ENCODE peak calls at places on chromosome 1, in nine cellular contexts. K is epithelial cell of esophagus; Z is fibroblast of pulmonary artery; T is neural progenitor cell; N is psoas muscle; U is heart left ventricle; C is cardiac muscle cell; W is CD8-positive, alpha-beta T cell; E is adrenal gland. M is an unnamed sample.

GRCh38 chr1:173249349-173249748 is 42.2 kb upstream of the TNFSF4 start:
- DNase-seq in K (peak), Z (peak), T (no peak), N (no peak), U (no peak), C (no peak), W (no peak), E (no peak), M (peak)

GRCh38 chr1:150973826-150974579 is 632 bp downstream of the CERS2 start:
- DNase-seq in K (peak), Z (no peak), T (peak), N (peak), U (peak), C (no peak), W (peak), E (peak), M (no peak)

GRCh38 chr1:18944810-18945209 is 11.7 kb downstream of the IFFO2 start:
- DNase-seq in K (no peak), Z (no peak), T (no peak), N (no peak), U (no peak), C (no peak), W (no peak), E (no peak), M (no peak)

GRCh38 chr1:59994302-59995198 is 68.0 kb upstream of the CYP2J2 start:
- DNase-seq in K (no peak), Z (peak), T (no peak), N (no peak), U (peak), C (peak), W (no peak), E (peak), M (peak)

GRCh38 chr1:93015590-93015989 is 54.3 kb upstream of the DIPK1A start:
- DNase-seq in K (peak), Z (peak), T (no peak), N (no peak), U (no peak), C (peak), W (no peak), E (no peak), M (no peak)

GRCh38 chr1:227946624-227947424 is 908 bp downstream of the WNT9A start:
- DNase-seq in K (peak), Z (peak), T (peak), N (peak), U (peak), C (peak), W (peak), E (peak), M (peak)

GRCh38 chr1:173295995-173296394 is 88.9 kb upstream of the TNFSF4 start:
- DNase-seq in K (peak), Z (peak), T (no peak), N (no peak), U (no peak), C (peak), W (no peak), E (no peak), M (peak)

GRCh38 chr1:205301220-205301821 is 20.2 kb downstream of the NUAK2 start:
- DNase-seq in K (peak), Z (peak), T (peak), N (no peak), U (peak), C (peak), W (no peak), E (peak), M (peak)

GRCh38 chr1:218433744-218434143 is 88.6 kb downstream of the TGFB2 start:
- DNase-seq in K (no peak), Z (peak), T (no peak), N (no peak), U (no peak), C (peak), W (no peak), E (no peak), M (peak)

GRCh38 chr1:156813750-156814570 is 2.7 kb downstream of the SH2D2A start:
- DNase-seq in K (peak), Z (peak), T (peak), N (peak), U (peak), C (peak), W (peak), E (peak), M (peak)

GRCh38 chr1:3594706-3595377 is 16.5 kb downstream of the MEGF6 start:
- DNase-seq in K (no peak), Z (no peak), T (no peak), N (no peak), U (no peak), C (no peak), W (no peak), E (no peak), M (no peak)

GRCh38 chr1:36572906-36573305 is 90.2 kb upstream of the CSF3R start:
- DNase-seq in K (no peak), Z (no peak), T (no peak), N (no peak), U (no peak), C (no peak), W (no peak), E (no peak), M (no peak)

GRCh38 chr1:36656271-36656670 is 173.6 kb upstream of the CSF3R start:
- DNase-seq in K (no peak), Z (no peak), T (no peak), N (no peak), U (no peak), C (no peak), W (no peak), E (no peak), M (no peak)

GRCh38 chr1:219537182-219537581 is 75.7 kb downstream of the ZC3H11B start:
- DNase-seq in K (no peak), Z (no peak), T (no peak), N (no peak), U (no peak), C (no peak), W (no peak), E (no peak), M (no peak)

GRCh38 chr1:48677306-48678287 is 99.1 kb downstream of the BEND5 start:
- DNase-seq in K (peak), Z (peak), T (peak), N (peak), U (peak), C (peak), W (peak), E (peak), M (peak)

GRCh38 chr1:230633469-230633868 is 8.8 kb upstream of the COG2 start:
- DNase-seq in K (no peak), Z (no peak), T (no peak), N (no peak), U (no peak), C (peak), W (no peak), E (no peak), M (no peak)

GRCh38 chr1:76921590-76921989 is 54.3 kb downstream of the ST6GALNAC5 start:
- DNase-seq in K (no peak), Z (no peak), T (no peak), N (no peak), U (no peak), C (no peak), W (no peak), E (no peak), M (no peak)

GRCh38 chr1:23530089-23530749 is 814 bp downstream of the E2F2 start:
- DNase-seq in K (no peak), Z (no peak), T (peak), N (no peak), U (no peak), C (no peak), W (no peak), E (no peak), M (no peak)

GRCh38 chr1:230976825-230977747 is 1.6 kb downstream of the TTC13 start:
- DNase-seq in K (no peak), Z (no peak), T (no peak), N (no peak), U (no peak), C (no peak), W (peak), E (no peak), M (no peak)

GRCh38 chr1:221101792-221102191 is 222.5 kb downstream of the HLX start:
- DNase-seq in K (no peak), Z (peak), T (no peak), N (no peak), U (no peak), C (peak), W (no peak), E (no peak), M (peak)

GRCh38 chr1:230212405-230212936 is 145.4 kb downstream of the GALNT2 start:
- DNase-seq in K (no peak), Z (no peak), T (no peak), N (no peak), U (no peak), C (no peak), W (no peak), E (no peak), M (no peak)

GRCh38 chr1:8938232-8939117 is 7.2 kb upstream of the CA6 start:
- DNase-seq in K (no peak), Z (no peak), T (no peak), N (no peak), U (no peak), C (no peak), W (no peak), E (no peak), M (no peak)

GRCh38 chr1:41813755-41814694 is 104.7 kb downstream of the HIVEP3 start:
- DNase-seq in K (no peak), Z (no peak), T (no peak), N (peak), U (peak), C (peak), W (no peak), E (no peak), M (peak)

GRCh38 chr1:245168090-245168489 is 13.3 kb downstream of the KIF26B start:
- DNase-seq in K (no peak), Z (no peak), T (no peak), N (peak), U (peak), C (no peak), W (no peak), E (peak), M (no peak)

GRCh38 chr1:220552672-220553258 is 24.8 kb downstream of the MARK1 start:
- DNase-seq in K (peak), Z (no peak), T (no peak), N (no peak), U (no peak), C (no peak), W (no peak), E (no peak), M (peak)

GRCh38 chr1:22826630-22827580 is 116.3 kb downstream of the EPHB2 start:
- DNase-seq in K (peak), Z (peak), T (no peak), N (no peak), U (no peak), C (peak), W (no peak), E (no peak), M (no peak)

GRCh38 chr1:26265405-26265804 is 14.5 kb upstream of the SH3BGRL3 start:
- DNase-seq in K (no peak), Z (no peak), T (no peak), N (no peak), U (no peak), C (no peak), W (no peak), E (no peak), M (no peak)

GRCh38 chr1:217332426-217333065 is 298.3 kb downstream of the GPATCH2 start:
- DNase-seq in K (no peak), Z (peak), T (no peak), N (no peak), U (no peak), C (peak), W (no peak), E (no peak), M (no peak)

GRCh38 chr1:199101635-199102034 is 462.8 kb downstream of the PTPRC start:
- DNase-seq in K (no peak), Z (no peak), T (no peak), N (no peak), U (no peak), C (no peak), W (no peak), E (no peak), M (no peak)

GRCh38 chr1:40312238-40313205 is 4.6 kb downstream of the COL9A2 start:
- DNase-seq in K (peak), Z (no peak), T (peak), N (no peak), U (no peak), C (no peak), W (no peak), E (no peak), M (no peak)

GRCh38 chr1:35442737-35443136 is 114.5 kb downstream of the KIAA0319L start:
- DNase-seq in K (peak), Z (no peak), T (no peak), N (no peak), U (no peak), C (no peak), W (peak), E (no peak), M (no peak)

GRCh38 chr1:167517535-167518330 is 596 bp downstream of the CD247 start:
- DNase-seq in K (peak), Z (no peak), T (no peak), N (no peak), U (no peak), C (no peak), W (peak), E (peak), M (no peak)

GRCh38 chr1:23585321-23586022 is 26.2 kb upstream of the ID3 start:
- DNase-seq in K (peak), Z (peak), T (no peak), N (peak), U (no peak), C (peak), W (no peak), E (peak), M (peak)

GRCh38 chr1:153533689-153534201 is 2.0 kb downstream of the S100A6 start:
- DNase-seq in K (peak), Z (peak), T (no peak), N (peak), U (no peak), C (peak), W (no peak), E (peak), M (peak)

GRCh38 chr1:89598450-89599331 is 34.2 kb upstream of the LRRC8C start:
- DNase-seq in K (peak), Z (peak), T (peak), N (no peak), U (no peak), C (peak), W (no peak), E (no peak), M (peak)

GRCh38 chr1:226223786-226224244 is 351 bp downstream of the MIXL1 start:
- DNase-seq in K (peak), Z (peak), T (peak), N (no peak), U (no peak), C (peak), W (no peak), E (no peak), M (no peak)

GRCh38 chr1:56149761-56150160 is 429.6 kb downstream of the PLPP3 start:
- DNase-seq in K (no peak), Z (no peak), T (no peak), N (no peak), U (no peak), C (no peak), W (no peak), E (no peak), M (peak)

GRCh38 chr1:68570859-68571258 is 74.0 kb upstream of the DEPDC1 start:
- DNase-seq in K (no peak), Z (peak), T (no peak), N (no peak), U (no peak), C (peak), W (no peak), E (no peak), M (no peak)
- TF ChIP-seq CTCF in K (no peak), Z (peak), T (no peak), N (no peak), U (no peak), C (no peak), W (no peak), E (no peak), M (no peak)

DNA sequence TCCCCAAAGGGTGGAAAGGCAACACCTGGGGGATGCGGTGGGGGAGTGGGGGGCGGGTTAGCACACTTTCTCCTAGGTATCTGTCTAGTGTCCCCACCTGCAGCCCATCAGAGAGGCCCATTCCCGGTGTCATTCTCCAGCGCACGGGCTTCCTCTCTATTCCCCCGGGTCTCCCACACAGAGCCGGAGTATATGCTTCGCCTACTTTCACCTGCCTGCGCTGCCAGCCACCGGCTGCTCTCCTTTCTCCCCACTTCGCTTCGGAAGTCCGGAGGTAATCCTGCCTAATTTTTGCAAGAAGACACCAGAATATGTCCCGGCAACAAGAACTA is 852 bp downstream of the RGS7 start:
- DNase-seq in K (no peak), Z (no peak), T (peak), N (no peak), U (no peak), C (no peak), W (no peak), E (peak), M (no peak)
- H3K4me3 ChIP-seq in K (no peak), Z (peak), T (peak), N (peak), U (no peak), C (peak), W (no peak), E (peak), M (peak)

DNA sequence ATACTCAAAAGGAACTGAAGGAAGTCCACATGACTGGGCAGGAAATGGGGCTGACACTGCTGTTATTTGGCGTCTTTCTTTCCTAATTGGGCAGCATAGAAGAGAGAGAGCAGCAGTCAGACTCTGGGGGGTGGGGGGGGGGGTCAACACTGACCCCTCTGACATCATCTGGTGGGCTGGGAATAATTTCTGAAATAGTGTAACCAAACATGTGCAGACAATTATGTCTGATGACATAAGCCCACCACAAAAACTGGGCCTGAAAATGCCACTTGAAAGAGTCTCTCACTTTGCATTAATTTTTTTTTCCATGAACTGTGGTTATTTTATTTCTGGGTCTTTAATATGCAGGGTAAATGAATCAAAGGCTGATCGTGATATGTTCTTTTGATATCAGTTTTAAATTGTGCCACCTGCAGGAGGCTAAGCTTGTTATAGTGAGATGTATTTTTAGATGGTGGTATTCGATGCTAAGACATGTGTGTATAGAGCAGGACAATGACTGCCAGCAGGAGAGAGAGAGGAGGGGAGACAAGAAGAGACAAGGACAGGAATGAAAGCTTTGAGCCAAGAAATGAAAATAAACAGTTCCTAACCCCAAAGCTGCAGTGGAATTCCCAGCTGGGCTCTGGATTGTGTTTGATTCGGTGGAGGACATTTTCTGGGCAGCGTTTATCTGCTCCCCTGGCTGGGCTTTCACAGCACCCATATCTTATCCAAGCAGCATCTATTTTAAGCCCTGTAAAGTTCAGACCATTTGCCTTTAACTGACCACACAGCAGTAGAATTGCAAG is 264.7 kb downstream of the PBX1 start:
- DNase-seq in K (no peak), Z (peak), T (peak), N (no peak), U (peak), C (peak), W (no peak), E (no peak), M (no peak)
- TF ChIP-seq CTCF in K (no peak), Z (no peak), T (no peak), N (peak), U (no peak), C (no peak), W (no peak), E (no peak), M (no peak)

DNA sequence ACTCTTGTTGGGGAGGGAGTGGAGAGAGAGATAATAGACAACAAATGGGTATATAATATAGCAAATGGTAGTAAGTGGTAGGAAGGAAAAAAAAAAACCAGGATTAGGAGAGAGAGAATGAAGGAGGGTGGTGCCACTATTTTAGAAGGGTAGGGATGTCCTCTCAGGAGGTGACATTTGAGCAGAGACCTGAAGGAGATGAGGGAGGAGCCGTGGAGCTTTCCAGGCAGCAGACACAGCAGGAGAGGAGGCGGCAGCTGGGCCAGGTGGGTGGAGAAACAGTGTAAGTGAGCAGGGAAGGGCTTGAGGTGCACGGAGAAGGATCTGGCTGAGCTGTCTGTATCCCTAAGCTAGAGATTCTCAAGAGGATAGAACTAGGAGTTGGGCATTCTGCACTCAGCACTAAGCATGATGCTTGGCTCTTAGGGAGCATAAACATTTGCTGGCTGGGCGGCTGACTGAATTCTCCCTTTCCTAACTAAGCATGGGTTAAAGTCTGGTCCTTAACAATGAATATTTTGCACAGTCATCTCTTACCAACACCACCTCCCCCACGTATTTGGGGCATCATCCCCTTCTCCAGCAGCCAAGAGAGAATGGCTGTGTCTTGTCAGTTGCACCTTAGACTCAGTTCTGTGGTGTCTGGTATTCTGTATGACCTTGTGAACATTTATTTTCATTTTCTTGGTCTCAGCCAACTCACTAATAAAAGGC is 27.6 kb upstream of the SARS1 start:
- DNase-seq in K (no peak), Z (no peak), T (no peak), N (no peak), U (no peak), C (no peak), W (no peak), E (no peak), M (no peak)
- H3K4me3 ChIP-seq in K (no peak), Z (no peak), T (no peak), N (no peak), U (no peak), C (no peak), W (no peak), E (no peak), M (no peak)

DNA sequence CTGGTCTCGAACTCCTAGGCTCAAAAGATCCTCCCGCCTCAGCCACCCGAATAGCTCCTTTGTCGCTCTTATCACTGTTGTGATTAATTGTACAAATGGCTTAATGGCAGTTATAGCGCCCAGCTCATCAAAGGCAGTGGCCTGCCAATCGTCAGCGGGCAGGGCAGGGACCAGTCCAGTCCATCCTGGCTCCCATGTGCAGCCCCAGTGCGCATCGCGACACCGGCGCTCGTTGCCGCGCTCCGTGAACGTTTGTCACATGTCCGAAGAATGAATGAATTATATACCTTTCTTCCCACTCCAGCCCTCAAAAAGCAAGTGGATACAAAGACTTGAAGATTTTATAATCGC is 18.4 kb downstream of the MTX1 start:
- DNase-seq in K (peak), Z (peak), T (peak), N (peak), U (peak), C (peak), W (no peak), E (peak), M (peak)
- TF ChIP-seq CTCF in K (no peak), Z (no peak), T (peak), N (no peak), U (no peak), C (no peak), W (peak), E (no peak), M (no peak)

GRCh38 chr1:236144033-236144432 is 1.7 kb downstream of the GPR137B start:
- DNase-seq in K (no peak), Z (no peak), T (no peak), N (no peak), U (no peak), C (no peak), W (no peak), E (no peak), M (no peak)

GRCh38 chr1:236147068-236147467 is 4.7 kb downstream of the GPR137B start:
- DNase-seq in K (no peak), Z (no peak), T (no peak), N (no peak), U (peak), C (no peak), W (no peak), E (no peak), M (no peak)

GRCh38 chr1:236143104-236143948 is 987 bp downstream of the GPR137B start:
- DNase-seq in K (peak), Z (peak), T (peak), N (no peak), U (no peak), C (peak), W (no peak), E (no peak), M (peak)

GRCh38 chr1:236142358-236143103 is at the start of gene GPR137B:
- DNase-seq in K (peak), Z (peak), T (peak), N (peak), U (peak), C (peak), W (peak), E (peak), M (peak)

GRCh38 chr1:236144446-236145150 is 2.3 kb downstream of the GPR137B start:
- DNase-seq in K (peak), Z (no peak), T (peak), N (no peak), U (peak), C (no peak), W (no peak), E (no peak), M (peak)
- H3K4me3 ChIP-seq in K (no peak), Z (no peak), T (no peak), N (no peak), U (peak), C (no peak), W (no peak), E (no peak), M (no peak)

M was measured in foreskin fibroblast.